ENCODE peak calls at places on chromosomes 7 and 10, in eight cellular contexts. One of them, this sample, is unnamed.

GRCh38 chr10:14306201-14306600 is 24.5 kb downstream of the FRMD4A start:
- DNase-seq in endothelial cell of umbilical vein: no peak
- DNase-seq in cardiac muscle cell: no peak
- DNase-seq in GM10248: no peak
- DNase-seq in ACHN: no peak
- DNase-seq in GM04503: no peak
- DNase-seq in T-helper 2 cell: no peak
- DNase-seq in NCI-H1105 treated with DMSO at 0.1 percent for 48 hours: no peak
- DNase-seq in this sample: no peak

GRCh38 chr10:79189853-79190435 is 121.2 kb downstream of the ZMIZ1 start:
- DNase-seq in endothelial cell of umbilical vein: no peak
- DNase-seq in cardiac muscle cell: no peak
- DNase-seq in GM10248: no peak
- DNase-seq in ACHN: no peak
- DNase-seq in GM04503: no peak
- DNase-seq in T-helper 2 cell: no peak
- DNase-seq in NCI-H1105 treated with DMSO at 0.1 percent for 48 hours: no peak
- DNase-seq in this sample: no peak

GRCh38 chr10:72953687-72954086 is 919 bp downstream of the PLA2G12B start:
- DNase-seq in endothelial cell of umbilical vein: no peak
- DNase-seq in cardiac muscle cell: peak
- DNase-seq in GM10248: no peak
- DNase-seq in ACHN: no peak
- DNase-seq in GM04503: no peak
- DNase-seq in T-helper 2 cell: no peak
- DNase-seq in NCI-H1105 treated with DMSO at 0.1 percent for 48 hours: no peak
- DNase-seq in this sample: no peak

GRCh38 chr10:132897516-132898381 is 44.6 kb downstream of the CFAP46 start:
- DNase-seq in endothelial cell of umbilical vein: no peak
- DNase-seq in cardiac muscle cell: no peak
- DNase-seq in GM10248: no peak
- DNase-seq in ACHN: no peak
- DNase-seq in GM04503: no peak
- DNase-seq in T-helper 2 cell: no peak
- DNase-seq in NCI-H1105 treated with DMSO at 0.1 percent for 48 hours: no peak
- DNase-seq in this sample: no peak

GRCh38 chr7:132066776-132067175 is 509.5 kb downstream of the PLXNA4 start:
- DNase-seq in endothelial cell of umbilical vein: no peak
- DNase-seq in cardiac muscle cell: no peak
- DNase-seq in GM10248: no peak
- DNase-seq in ACHN: no peak
- DNase-seq in GM04503: no peak
- DNase-seq in T-helper 2 cell: no peak
- DNase-seq in NCI-H1105 treated with DMSO at 0.1 percent for 48 hours: no peak
- DNase-seq in this sample: no peak

GRCh38 chr10:129966831-129967578 is 2.9 kb upstream of the EBF3 start:
- DNase-seq in endothelial cell of umbilical vein: no peak
- DNase-seq in cardiac muscle cell: peak
- DNase-seq in GM10248: no peak
- DNase-seq in ACHN: no peak
- DNase-seq in GM04503: no peak
- DNase-seq in T-helper 2 cell: no peak
- DNase-seq in NCI-H1105 treated with DMSO at 0.1 percent for 48 hours: no peak
- DNase-seq in this sample: no peak

GRCh38 chr7:130473289-130473688 is 18.6 kb upstream of the MEST start:
- DNase-seq in endothelial cell of umbilical vein: no peak
- DNase-seq in cardiac muscle cell: no peak
- DNase-seq in GM10248: no peak
- DNase-seq in ACHN: no peak
- DNase-seq in GM04503: no peak
- DNase-seq in T-helper 2 cell: no peak
- DNase-seq in NCI-H1105 treated with DMSO at 0.1 percent for 48 hours: no peak
- DNase-seq in this sample: no peak

GRCh38 chr7:43873300-43873699 is 4.0 kb upstream of the MRPS24 start:
- DNase-seq in endothelial cell of umbilical vein: no peak
- DNase-seq in cardiac muscle cell: peak
- DNase-seq in GM10248: no peak
- DNase-seq in ACHN: no peak
- DNase-seq in GM04503: peak
- DNase-seq in T-helper 2 cell: no peak
- DNase-seq in NCI-H1105 treated with DMSO at 0.1 percent for 48 hours: no peak
- DNase-seq in this sample: no peak

GRCh38 chr10:99779335-99779734 is 3.1 kb upstream of the ABCC2 start:
- DNase-seq in endothelial cell of umbilical vein: peak
- DNase-seq in cardiac muscle cell: peak
- DNase-seq in GM10248: no peak
- DNase-seq in ACHN: peak
- DNase-seq in GM04503: no peak
- DNase-seq in T-helper 2 cell: no peak
- DNase-seq in NCI-H1105 treated with DMSO at 0.1 percent for 48 hours: no peak
- DNase-seq in this sample: no peak

GRCh38 chr7:8189615-8190014 is 72.4 kb downstream of the ICA1 start:
- DNase-seq in endothelial cell of umbilical vein: no peak
- DNase-seq in cardiac muscle cell: peak
- DNase-seq in GM10248: no peak
- DNase-seq in ACHN: no peak
- DNase-seq in GM04503: no peak
- DNase-seq in T-helper 2 cell: no peak
- DNase-seq in NCI-H1105 treated with DMSO at 0.1 percent for 48 hours: peak
- DNase-seq in this sample: peak

GRCh38 chr10:88897019-88897853 is 17.2 kb downstream of the STAMBPL1 start:
- DNase-seq in endothelial cell of umbilical vein: no peak
- DNase-seq in cardiac muscle cell: peak
- DNase-seq in GM10248: no peak
- DNase-seq in ACHN: peak
- DNase-seq in GM04503: no peak
- DNase-seq in T-helper 2 cell: no peak
- DNase-seq in NCI-H1105 treated with DMSO at 0.1 percent for 48 hours: no peak
- DNase-seq in this sample: no peak

GRCh38 chr10:113362645-113363091 is 190.2 kb upstream of the HABP2 start:
- DNase-seq in endothelial cell of umbilical vein: no peak
- DNase-seq in cardiac muscle cell: no peak
- DNase-seq in GM10248: no peak
- DNase-seq in ACHN: no peak
- DNase-seq in GM04503: no peak
- DNase-seq in T-helper 2 cell: no peak
- DNase-seq in NCI-H1105 treated with DMSO at 0.1 percent for 48 hours: no peak
- DNase-seq in this sample: no peak

GRCh38 chr10:21479553-21480315 is 45.7 kb downstream of the SKIDA1 start:
- DNase-seq in endothelial cell of umbilical vein: no peak
- DNase-seq in cardiac muscle cell: no peak
- DNase-seq in GM10248: no peak
- DNase-seq in ACHN: no peak
- DNase-seq in GM04503: no peak
- DNase-seq in T-helper 2 cell: no peak
- DNase-seq in NCI-H1105 treated with DMSO at 0.1 percent for 48 hours: no peak
- DNase-seq in this sample: no peak

GRCh38 chr7:157955383-157955999 is 618.7 kb downstream of the DNAJB6 start:
- DNase-seq in endothelial cell of umbilical vein: no peak
- DNase-seq in cardiac muscle cell: no peak
- DNase-seq in GM10248: no peak
- DNase-seq in ACHN: no peak
- DNase-seq in GM04503: no peak
- DNase-seq in T-helper 2 cell: no peak
- DNase-seq in NCI-H1105 treated with DMSO at 0.1 percent for 48 hours: no peak
- DNase-seq in this sample: no peak

GRCh38 chr10:121300723-121301122 is 297.5 kb downstream of the FGFR2 start:
- DNase-seq in endothelial cell of umbilical vein: no peak
- DNase-seq in cardiac muscle cell: no peak
- DNase-seq in GM10248: no peak
- DNase-seq in ACHN: no peak
- DNase-seq in GM04503: no peak
- DNase-seq in T-helper 2 cell: no peak
- DNase-seq in NCI-H1105 treated with DMSO at 0.1 percent for 48 hours: no peak
- DNase-seq in this sample: no peak

GRCh38 chr7:119086026-119086425 is 861.5 kb downstream of the ANKRD7 start:
- DNase-seq in endothelial cell of umbilical vein: no peak
- DNase-seq in cardiac muscle cell: no peak
- DNase-seq in GM10248: no peak
- DNase-seq in ACHN: no peak
- DNase-seq in GM04503: no peak
- DNase-seq in T-helper 2 cell: no peak
- DNase-seq in NCI-H1105 treated with DMSO at 0.1 percent for 48 hours: no peak
- DNase-seq in this sample: no peak

GRCh38 chr7:1994931-1995330 is 237.8 kb downstream of the MAD1L1 start:
- DNase-seq in endothelial cell of umbilical vein: no peak
- DNase-seq in cardiac muscle cell: no peak
- DNase-seq in GM10248: no peak
- DNase-seq in ACHN: no peak
- DNase-seq in GM04503: no peak
- DNase-seq in T-helper 2 cell: no peak
- DNase-seq in NCI-H1105 treated with DMSO at 0.1 percent for 48 hours: no peak
- DNase-seq in this sample: peak

GRCh38 chr10:132397671-132398565 is 918 bp downstream of the PWWP2B start:
- DNase-seq in endothelial cell of umbilical vein: peak
- DNase-seq in cardiac muscle cell: no peak
- DNase-seq in GM10248: no peak
- DNase-seq in ACHN: peak
- DNase-seq in GM04503: no peak
- DNase-seq in T-helper 2 cell: no peak
- DNase-seq in NCI-H1105 treated with DMSO at 0.1 percent for 48 hours: peak
- DNase-seq in this sample: peak

GRCh38 chr7:150453186-150453585 is 2.8 kb downstream of the GIMAP8 start:
- DNase-seq in endothelial cell of umbilical vein: no peak
- DNase-seq in cardiac muscle cell: no peak
- DNase-seq in GM10248: no peak
- DNase-seq in ACHN: no peak
- DNase-seq in GM04503: no peak
- DNase-seq in T-helper 2 cell: no peak
- DNase-seq in NCI-H1105 treated with DMSO at 0.1 percent for 48 hours: no peak
- DNase-seq in this sample: no peak

GRCh38 chr7:26083113-26083512 is 68.9 kb upstream of the NFE2L3 start:
- DNase-seq in endothelial cell of umbilical vein: no peak
- DNase-seq in cardiac muscle cell: no peak
- DNase-seq in GM10248: no peak
- DNase-seq in ACHN: no peak
- DNase-seq in GM04503: no peak
- DNase-seq in T-helper 2 cell: no peak
- DNase-seq in NCI-H1105 treated with DMSO at 0.1 percent for 48 hours: no peak
- DNase-seq in this sample: no peak

GRCh38 chr7:31027161-31027965 is 24.7 kb upstream of the ADCYAP1R1 start:
- DNase-seq in endothelial cell of umbilical vein: no peak
- DNase-seq in cardiac muscle cell: peak
- DNase-seq in GM10248: peak
- DNase-seq in ACHN: no peak
- DNase-seq in GM04503: no peak
- DNase-seq in T-helper 2 cell: no peak
- DNase-seq in NCI-H1105 treated with DMSO at 0.1 percent for 48 hours: no peak
- DNase-seq in this sample: no peak

GRCh38 chr7:17706734-17707133 is 233.6 kb downstream of the SNX13 start:
- DNase-seq in endothelial cell of umbilical vein: peak
- DNase-seq in cardiac muscle cell: peak
- DNase-seq in GM10248: peak
- DNase-seq in ACHN: peak
- DNase-seq in GM04503: no peak
- DNase-seq in T-helper 2 cell: no peak
- DNase-seq in NCI-H1105 treated with DMSO at 0.1 percent for 48 hours: peak
- DNase-seq in this sample: peak

GRCh38 chr7:124550036-124550435 is 215.6 kb downstream of the GPR37 start:
- DNase-seq in endothelial cell of umbilical vein: no peak
- DNase-seq in cardiac muscle cell: no peak
- DNase-seq in GM10248: no peak
- DNase-seq in ACHN: no peak
- DNase-seq in GM04503: no peak
- DNase-seq in T-helper 2 cell: no peak
- DNase-seq in NCI-H1105 treated with DMSO at 0.1 percent for 48 hours: no peak
- DNase-seq in this sample: no peak

GRCh38 chr10:128209862-128210214 is 83.6 kb upstream of the MKI67 start:
- DNase-seq in endothelial cell of umbilical vein: no peak
- DNase-seq in cardiac muscle cell: no peak
- DNase-seq in GM10248: no peak
- DNase-seq in ACHN: no peak
- DNase-seq in GM04503: no peak
- DNase-seq in T-helper 2 cell: no peak
- DNase-seq in NCI-H1105 treated with DMSO at 0.1 percent for 48 hours: no peak
- DNase-seq in this sample: no peak

GRCh38 chr10:22320591-22321155 is at the start of gene BMI1:
- DNase-seq in endothelial cell of umbilical vein: peak
- DNase-seq in cardiac muscle cell: peak
- DNase-seq in GM10248: peak
- DNase-seq in ACHN: peak
- DNase-seq in GM04503: no peak
- DNase-seq in T-helper 2 cell: peak
- DNase-seq in NCI-H1105 treated with DMSO at 0.1 percent for 48 hours: peak
- DNase-seq in this sample: peak

GRCh38 chr7:29194206-29194593 is 375 bp upstream of the CHN2 start:
- DNase-seq in endothelial cell of umbilical vein: no peak
- DNase-seq in cardiac muscle cell: peak
- DNase-seq in GM10248: no peak
- DNase-seq in ACHN: no peak
- DNase-seq in GM04503: no peak
- DNase-seq in T-helper 2 cell: peak
- DNase-seq in NCI-H1105 treated with DMSO at 0.1 percent for 48 hours: no peak
- DNase-seq in this sample: peak

GRCh38 chr10:69879628-69880257 is 78.0 kb downstream of the COL13A1 start:
- DNase-seq in endothelial cell of umbilical vein: no peak
- DNase-seq in cardiac muscle cell: no peak
- DNase-seq in GM10248: no peak
- DNase-seq in ACHN: no peak
- DNase-seq in GM04503: no peak
- DNase-seq in T-helper 2 cell: no peak
- DNase-seq in NCI-H1105 treated with DMSO at 0.1 percent for 48 hours: no peak
- DNase-seq in this sample: no peak

GRCh38 chr10:117053548-117053947 is 48.6 kb upstream of the SHTN1 start:
- DNase-seq in endothelial cell of umbilical vein: no peak
- DNase-seq in cardiac muscle cell: no peak
- DNase-seq in GM10248: no peak
- DNase-seq in ACHN: no peak
- DNase-seq in GM04503: no peak
- DNase-seq in T-helper 2 cell: no peak
- DNase-seq in NCI-H1105 treated with DMSO at 0.1 percent for 48 hours: no peak
- DNase-seq in this sample: no peak

GRCh38 chr7:102978280-102978679 is 65.5 kb downstream of the LRRC17 start:
- DNase-seq in endothelial cell of umbilical vein: peak
- DNase-seq in cardiac muscle cell: no peak
- DNase-seq in GM10248: no peak
- DNase-seq in ACHN: peak
- DNase-seq in GM04503: peak
- DNase-seq in T-helper 2 cell: no peak
- DNase-seq in NCI-H1105 treated with DMSO at 0.1 percent for 48 hours: no peak
- DNase-seq in this sample: no peak

GRCh38 chr10:62335326-62335725 is 38.8 kb upstream of the ZNF365 start:
- DNase-seq in endothelial cell of umbilical vein: peak
- DNase-seq in cardiac muscle cell: no peak
- DNase-seq in GM10248: no peak
- DNase-seq in ACHN: no peak
- DNase-seq in GM04503: no peak
- DNase-seq in T-helper 2 cell: no peak
- DNase-seq in NCI-H1105 treated with DMSO at 0.1 percent for 48 hours: no peak
- DNase-seq in this sample: no peak

GRCh38 chr10:4176500-4177281 is 391.7 kb upstream of the KLF6 start:
- DNase-seq in endothelial cell of umbilical vein: no peak
- DNase-seq in cardiac muscle cell: no peak
- DNase-seq in GM10248: no peak
- DNase-seq in ACHN: no peak
- DNase-seq in GM04503: no peak
- DNase-seq in T-helper 2 cell: no peak
- DNase-seq in NCI-H1105 treated with DMSO at 0.1 percent for 48 hours: no peak
- DNase-seq in this sample: no peak

GRCh38 chr7:41695661-41696322 is 7.1 kb downstream of the INHBA start:
- DNase-seq in endothelial cell of umbilical vein: no peak
- DNase-seq in cardiac muscle cell: no peak
- DNase-seq in GM10248: no peak
- DNase-seq in ACHN: peak
- DNase-seq in GM04503: no peak
- DNase-seq in T-helper 2 cell: no peak
- DNase-seq in NCI-H1105 treated with DMSO at 0.1 percent for 48 hours: no peak
- DNase-seq in this sample: no peak